ENCODE peak calls at places on chromosomes 2 and 18, in nine cellular contexts. E is activated CD4-positive, alpha-beta T cell treated with anti-CD3 and anti-CD28 coated beads, Interleukin-2, amount 50 U/mL, for 1 hour; J is chondrocyte; M is DND-41; R is MG63; I is kidney; S is mucosa of gallbladder; O is T-cell; B is hepatocyte. Y is an unnamed sample.
A peak's percentile ranks its signal among the peaks of the same experiment; 100 is the strongest.

GRCh38 chr2:55986700-55987440 is 63.3 kb upstream of the EFEMP1 start:
- DNase-seq in J (no peak), M (no peak), S (no peak), R (no peak), I (no peak), E (no peak), O (no peak), B (no peak), Y (no peak)

GRCh38 chr2:73899801-73900336 is 7.1 kb downstream of the ACTG2 start:
- DNase-seq in E (no peak), O (no peak), S (no peak), R (no peak), M (no peak), J (no peak), B (no peak), I (no peak), Y (peak; percentile 66)

GRCh38 chr18:30527226-30527625 is 515.3 kb downstream of the DSC3 start:
- DNase-seq in S (no peak), B (no peak), I (no peak), J (no peak), O (no peak), R (no peak), M (no peak), E (no peak), Y (no peak)

GRCh38 chr2:127066942-127067341 is 40.0 kb downstream of the BIN1 start:
- DNase-seq in I (no peak), R (peak; percentile 46), M (no peak), B (no peak), S (peak; percentile 52), O (no peak), J (no peak), E (no peak), Y (no peak)

GRCh38 chr2:32357545-32358482 is 991 bp downstream of the BIRC6 start:
- DNase-seq in M (peak; percentile 46), I (peak; percentile 83), O (peak; percentile 4), E (peak; percentile 8), J (no peak), S (peak; percentile 31), B (peak; percentile 53), R (peak; percentile 40), Y (peak; percentile 86)

GRCh38 chr2:37768491-37768925 is 97.1 kb upstream of the CDC42EP3 start:
- DNase-seq in E (no peak), B (no peak), J (no peak), I (no peak), O (no peak), M (no peak), S (peak; percentile 47), R (peak; percentile 77), Y (no peak)

GRCh38 chr2:24421668-24422067 is 61.3 kb upstream of the ITSN2 start:
- DNase-seq in E (peak; percentile 43), S (peak; percentile 62), R (peak; percentile 41), M (peak; percentile 64), I (no peak), O (no peak), B (peak; percentile 73), J (no peak), Y (no peak)

GRCh38 chr2:26564121-26564520 is 77.0 kb downstream of the CIB4 start:
- DNase-seq in M (no peak), I (no peak), O (no peak), R (no peak), S (no peak), B (no peak), J (no peak), E (no peak), Y (peak; percentile 70)

GRCh38 chr2:119249855-119250775 is 26.5 kb downstream of the STEAP3 start:
- DNase-seq in B (no peak), S (no peak), O (no peak), I (no peak), J (no peak), R (no peak), E (no peak), M (no peak), Y (no peak)

GRCh38 chr2:96770451-96770850 is 9.7 kb downstream of the CNNM4 start:
- DNase-seq in S (no peak), O (no peak), M (no peak), E (no peak), J (no peak), B (no peak), R (no peak), I (no peak), Y (no peak)

GRCh38 chr2:157732596-157732995 is 103.9 kb upstream of the ACVR1C start:
- DNase-seq in E (no peak), I (no peak), S (no peak), O (no peak), B (no peak), J (no peak), R (no peak), M (no peak), Y (no peak)

GRCh38 chr2:8412586-8412985 is 269.3 kb upstream of the ID2 start:
- DNase-seq in S (no peak), I (no peak), M (no peak), J (no peak), O (no peak), E (no peak), B (peak; percentile 33), R (no peak), Y (no peak)

GRCh38 chr2:240368746-240369724 is 66.4 kb upstream of the GPC1 start:
- DNase-seq in S (peak; percentile 62), B (no peak), I (peak; percentile 82), J (no peak), R (no peak), E (no peak), O (no peak), M (no peak), Y (no peak)

GRCh38 chr2:8576525-8577157 is 105.2 kb upstream of the ID2 start:
- DNase-seq in M (no peak), B (no peak), O (no peak), E (peak; percentile 16), R (no peak), I (peak; percentile 70), S (no peak), J (no peak), Y (peak; percentile 48)

GRCh38 chr2:193561054-193561453 is 1366.3 kb upstream of the TMEFF2 start:
- DNase-seq in B (no peak), J (no peak), S (no peak), E (no peak), R (no peak), I (no peak), M (no peak), O (no peak), Y (no peak)

GRCh38 chr2:174473796-174474195 is 13.0 kb downstream of the GPR155 start:
- DNase-seq in I (no peak), J (no peak), B (no peak), R (no peak), E (no peak), S (no peak), O (no peak), M (no peak), Y (no peak)

GRCh38 chr2:234502285-234502918 is 5.5 kb upstream of the ARL4C start:
- DNase-seq in E (no peak), I (no peak), R (peak; percentile 65), S (no peak), B (peak; percentile 12), J (no peak), O (no peak), M (no peak), Y (no peak)

GRCh38 chr2:237600205-237600846 is 9.8 kb upstream of the RAB17 start:
- DNase-seq in M (no peak), R (peak; percentile 59), B (peak; percentile 68), I (peak; percentile 85), J (no peak), O (no peak), S (no peak), E (no peak), Y (no peak)

GRCh38 chr2:98869272-98869641 is 66.8 kb downstream of the CRACDL start:
- DNase-seq in E (no peak), J (no peak), O (no peak), R (no peak), M (no peak), I (peak; percentile 92), B (no peak), S (peak; percentile 89), Y (peak; percentile 76)

GRCh38 chr18:74840492-74841167 is 243.0 kb downstream of the ZNF407 start:
- DNase-seq in S (no peak), M (no peak), B (no peak), R (peak; percentile 84), E (no peak), O (no peak), I (no peak), J (no peak), Y (no peak)

GRCh38 chr2:16756831-16757644 is 91.4 kb upstream of the CYRIA start:
- DNase-seq in B (peak; percentile 85), I (peak; percentile 91), S (peak; percentile 69), O (peak; percentile 13), M (peak; percentile 65), J (no peak), R (peak; percentile 44), E (peak; percentile 48), Y (peak; percentile 87)

GRCh38 chr18:33316146-33316587 is 124.4 kb downstream of the CCDC178 start:
- DNase-seq in B (peak; percentile 26), M (no peak), J (no peak), O (no peak), E (no peak), R (no peak), I (peak; percentile 55), S (no peak), Y (peak; percentile 81)

Y was measured in osteocyte.